ENCODE peak calls at places on chromosomes 11 and 22, in four cellular contexts. One of them, this sample, is unnamed.
A peak's percentile ranks its signal among the peaks of the same experiment; 100 is the strongest.

GRCh38 chr22:49291169-49291568 is 536.5 kb downstream of the BRD1 start:
- DNase-seq in GM06990: no peak
- DNase-seq in nucleus accumbens: no peak
- DNase-seq in HEK293T: no peak
- DNase-seq in this sample: no peak

GRCh38 chr11:69697489-69697843 is 6.4 kb downstream of the FGF19 start:
- DNase-seq in GM06990: no peak
- DNase-seq in nucleus accumbens: no peak
- DNase-seq in HEK293T: no peak
- DNase-seq in this sample: no peak

GRCh38 chr22:20400606-20401375 is 6.8 kb downstream of the ZNF74 start:
- DNase-seq in GM06990: no peak
- DNase-seq in nucleus accumbens: no peak
- DNase-seq in HEK293T: no peak
- DNase-seq in this sample: no peak

GRCh38 chr11:96215826-96216225 is 127.2 kb downstream of the MAML2 start:
- DNase-seq in GM06990: no peak
- DNase-seq in nucleus accumbens: no peak
- DNase-seq in HEK293T: no peak
- DNase-seq in this sample: no peak

GRCh38 chr11:34050967-34051348 is 573 bp upstream of the CAPRIN1 start:
- DNase-seq in GM06990: no peak
- DNase-seq in nucleus accumbens: no peak
- DNase-seq in HEK293T: peak; percentile 25
- DNase-seq in this sample: no peak

GRCh38 chr22:24186352-24186740 is 5.1 kb downstream of the SUSD2 start:
- DNase-seq in GM06990: no peak
- DNase-seq in nucleus accumbens: no peak
- DNase-seq in HEK293T: no peak
- DNase-seq in this sample: no peak

GRCh38 chr11:11149671-11150459 is 203.2 kb downstream of the CSNK2A3 start:
- DNase-seq in GM06990: no peak
- DNase-seq in nucleus accumbens: no peak
- DNase-seq in HEK293T: no peak
- DNase-seq in this sample: no peak

GRCh38 chr22:34914871-34915270 is 151.1 kb upstream of the ISX start:
- DNase-seq in GM06990: no peak
- DNase-seq in nucleus accumbens: no peak
- DNase-seq in HEK293T: no peak
- DNase-seq in this sample: peak; percentile 72

GRCh38 chr22:50733521-50734342 is 4.3 kb upstream of the ACR start:
- DNase-seq in GM06990: no peak
- DNase-seq in nucleus accumbens: no peak
- DNase-seq in HEK293T: no peak
- DNase-seq in this sample: no peak

GRCh38 chr11:86551286-86551685 is 121.1 kb downstream of the ME3 start:
- DNase-seq in GM06990: no peak
- DNase-seq in nucleus accumbens: no peak
- DNase-seq in HEK293T: no peak
- DNase-seq in this sample: peak; percentile 98

GRCh38 chr11:35418847-35419712 is at the start of gene SLC1A2:
- DNase-seq in GM06990: peak; percentile 25
- DNase-seq in nucleus accumbens: peak; percentile 56
- DNase-seq in HEK293T: peak; percentile 42
- DNase-seq in this sample: no peak

GRCh38 chr11:100929377-100929776 is 200.2 kb downstream of the PGR start:
- DNase-seq in GM06990: peak; percentile 9
- DNase-seq in nucleus accumbens: no peak
- DNase-seq in HEK293T: no peak
- DNase-seq in this sample: peak; percentile 5

GRCh38 chr11:2305862-2306823 is 4.3 kb downstream of the TSPAN32 start:
- DNase-seq in GM06990: no peak
- DNase-seq in nucleus accumbens: no peak
- DNase-seq in HEK293T: no peak
- DNase-seq in this sample: no peak

GRCh38 chr22:23526588-23527315 is 53.3 kb downstream of the IGLL1 start:
- DNase-seq in GM06990: no peak
- DNase-seq in nucleus accumbens: no peak
- DNase-seq in HEK293T: no peak
- DNase-seq in this sample: no peak

GRCh38 chr11:70471254-70471653 is 72.9 kb downstream of the CTTN start:
- DNase-seq in GM06990: no peak
- DNase-seq in nucleus accumbens: no peak
- DNase-seq in HEK293T: peak; percentile 41
- DNase-seq in this sample: peak; percentile 81

GRCh38 chr11:110463153-110463552 is 33.4 kb downstream of the FDX1 start:
- DNase-seq in GM06990: no peak
- DNase-seq in nucleus accumbens: no peak
- DNase-seq in HEK293T: peak; percentile 33
- DNase-seq in this sample: peak; percentile 74

GRCh38 chr11:125348141-125348651 is 147.9 kb downstream of the FEZ1 start:
- DNase-seq in GM06990: no peak
- DNase-seq in nucleus accumbens: no peak
- DNase-seq in HEK293T: no peak
- DNase-seq in this sample: no peak

GRCh38 chr11:2844116-2844515 is 41.5 kb downstream of the CDKN1C start:
- DNase-seq in GM06990: no peak
- DNase-seq in nucleus accumbens: no peak
- DNase-seq in HEK293T: no peak
- DNase-seq in this sample: no peak

GRCh38 chr22:42758929-42759629 is 38.4 kb upstream of the A4GALT start:
- DNase-seq in GM06990: no peak
- DNase-seq in nucleus accumbens: no peak
- DNase-seq in HEK293T: no peak
- DNase-seq in this sample: no peak

GRCh38 chr11:110121204-110121603 is 28.0 kb downstream of the ZC3H12C start:
- DNase-seq in GM06990: no peak
- DNase-seq in nucleus accumbens: no peak
- DNase-seq in HEK293T: no peak
- DNase-seq in this sample: peak; percentile 56

GRCh38 chr11:73343076-73343833 is 32.9 kb upstream of the RELT start:
- DNase-seq in GM06990: no peak
- DNase-seq in nucleus accumbens: no peak
- DNase-seq in HEK293T: no peak
- DNase-seq in this sample: no peak